ENCODE peak calls at places on chromosomes 7 and 10, in six cellular contexts. D, E, J, O, F and L are unnamed samples.

GRCh38 chr7:107767391-107767790 is 23.4 kb downstream of the CBLL1 start:
- DNase-seq in E (no peak), F (no peak), J (no peak), O (no peak), D (no peak), L (no peak)

GRCh38 chr10:132100556-132101349 is 35.0 kb downstream of the JAKMIP3 start:
- DNase-seq in F (no peak), O (no peak), J (no peak), E (no peak), D (peak), L (no peak)

GRCh38 chr7:142002179-142002578 is 6.5 kb downstream of the MGAM start:
- DNase-seq in D (no peak), F (no peak), J (no peak), E (no peak), O (no peak), L (no peak)

GRCh38 chr7:128916643-128916915 is 6.1 kb upstream of the KCP start:
- DNase-seq in J (no peak), O (no peak), F (no peak), E (no peak), D (no peak), L (no peak)

GRCh38 chr7:140688341-140688740 is 8.2 kb upstream of the NDUFB2 start:
- DNase-seq in F (no peak), O (no peak), J (no peak), D (no peak), E (no peak), L (no peak)

GRCh38 chr10:94602729-94603515 is 57.3 kb downstream of the HELLS start:
- DNase-seq in J (no peak), O (no peak), F (no peak), D (no peak), E (no peak), L (no peak)

GRCh38 chr7:157401567-157402387 is 65.0 kb downstream of the DNAJB6 start:
- DNase-seq in J (no peak), O (no peak), F (no peak), D (no peak), E (no peak), L (no peak)

GRCh38 chr7:35747611-35748010 is 52.7 kb upstream of the HERPUD2 start:
- DNase-seq in F (no peak), D (no peak), O (no peak), E (no peak), J (no peak), L (no peak)

GRCh38 chr7:49389866-49390265 is 383.6 kb upstream of the VWC2 start:
- DNase-seq in F (no peak), D (no peak), J (no peak), O (no peak), E (no peak), L (no peak)

GRCh38 chr10:33005322-33006282 is 47.6 kb upstream of the ITGB1 start:
- DNase-seq in J (peak), O (peak), E (peak), F (peak), D (peak), L (peak)

GRCh38 chr7:41997151-41997550 is 239.9 kb downstream of the GLI3 start:
- DNase-seq in D (no peak), O (no peak), F (no peak), E (no peak), J (no peak), L (no peak)

GRCh38 chr7:50210706-50211115 is 93.8 kb upstream of the IKZF1 start:
- DNase-seq in J (no peak), E (no peak), F (no peak), D (no peak), O (no peak), L (no peak)

GRCh38 chr10:115857856-115858255 is 415.1 kb downstream of the GFRA1 start:
- DNase-seq in F (no peak), O (no peak), J (no peak), E (no peak), D (no peak), L (no peak)

GRCh38 chr10:76632158-76633051 is 1005.2 kb downstream of the KCNMA1 start:
- DNase-seq in J (peak), E (peak), D (peak), O (peak), F (no peak), L (peak)

GRCh38 chr10:129936923-129937300 is 27.2 kb downstream of the EBF3 start:
- DNase-seq in D (no peak), O (no peak), J (no peak), E (no peak), F (no peak), L (no peak)

GRCh38 chr7:149625947-149626392 is 128.4 kb upstream of the ZNF746 start:
- DNase-seq in O (no peak), F (no peak), D (no peak), E (no peak), J (no peak), L (no peak)

GRCh38 chr7:151141855-151142685 is 25.4 kb downstream of the GBX1 start:
- DNase-seq in F (peak), E (no peak), D (no peak), J (no peak), O (no peak), L (no peak)

GRCh38 chr10:69953851-69954250 is 98.8 kb upstream of the MACROH2A2 start:
- DNase-seq in J (no peak), F (no peak), D (no peak), O (no peak), E (no peak), L (no peak)

GRCh38 chr7:118846977-118847376 is 622.5 kb downstream of the ANKRD7 start:
- DNase-seq in D (no peak), J (no peak), E (no peak), O (no peak), F (no peak), L (no peak)

GRCh38 chr10:105358911-105359310 is 717.8 kb downstream of the SORCS3 start:
- DNase-seq in F (no peak), D (no peak), E (peak), O (no peak), J (no peak), L (no peak)

GRCh38 chr10:92544296-92544695 is 29.6 kb downstream of the IDE start:
- DNase-seq in O (no peak), D (no peak), J (peak), F (peak), E (peak), L (peak)